ENCODE peak calls at places on chromosomes 12 and 14, in four cellular contexts. S, I, L and E are unnamed samples.

GRCh38 chr14:35419429-35419841 is 14.9 kb upstream of the NFKBIA start:
- DNase-seq in S (no peak), I (peak; percentile 44), L (no peak), E (peak; percentile 33)

GRCh38 chr12:89499857-89500256 is 24.7 kb downstream of the GALNT4 start:
- DNase-seq in S (no peak), L (no peak), I (no peak), E (no peak)

GRCh38 chr12:112486361-112486760 is 67.6 kb downstream of the PTPN11 start:
- DNase-seq in S (no peak), L (no peak), I (no peak), E (no peak)

GRCh38 chr12:24380122-24380521 is 430.7 kb upstream of the SOX5 start:
- DNase-seq in L (no peak), I (no peak), S (no peak), E (no peak)

GRCh38 chr12:55982319-55982936 is 8.6 kb downstream of the RAB5B start:
- DNase-seq in L (no peak), S (no peak), I (no peak), E (no peak)

GRCh38 chr12:26239127-26239500 is 43.7 kb downstream of the SSPN start:
- DNase-seq in S (no peak), L (no peak), I (no peak), E (no peak)

GRCh38 chr12:58503731-58504520 is 416.4 kb downstream of the LRIG3 start:
- DNase-seq in S (no peak), L (no peak), I (peak; percentile 34), E (peak; percentile 23)

GRCh38 chr12:31362759-31363415 is 36.9 kb upstream of the SINHCAF start:
- DNase-seq in L (peak; percentile 75), I (no peak), S (no peak), E (no peak)

GRCh38 chr12:98820005-98820404 is 174.9 kb downstream of the APAF1 start:
- DNase-seq in I (peak; percentile 9), L (no peak), S (no peak), E (no peak)

GRCh38 chr14:103292426-103293374 is 41.3 kb upstream of the EIF5 start:
- DNase-seq in I (peak; percentile 67), S (no peak), L (peak; percentile 54), E (peak; percentile 46)

GRCh38 chr14:68622856-68623255 is 170.0 kb downstream of the ZFP36L1 start:
- DNase-seq in I (no peak), S (no peak), L (no peak), E (no peak)

GRCh38 chr14:105879867-105880561 is 353.6 kb downstream of the TMEM121 start:
- DNase-seq in I (no peak), L (no peak), S (no peak), E (no peak)

GRCh38 chr12:30546121-30546520 is 149.5 kb downstream of the IPO8 start:
- DNase-seq in I (no peak), S (no peak), L (peak; percentile 27), E (no peak)

GRCh38 chr12:750356-751191 is 1.8 kb upstream of the WNK1 start:
- DNase-seq in S (no peak), I (no peak), L (peak; percentile 32), E (no peak)

GRCh38 chr14:68135028-68135427 is 315.4 kb downstream of the RAD51B start:
- DNase-seq in I (no peak), S (no peak), L (no peak), E (no peak)

GRCh38 chr14:35991356-35991755 is 165.2 kb downstream of the BRMS1L start:
- DNase-seq in I (no peak), L (no peak), S (no peak), E (no peak)